ENCODE peak calls at places on chromosome 1, in seven cellular contexts. O is pancreas, S is fibroblast of lung, U is HCT116, D is lung, C is left ventricle myocardium inferior, T is upper lobe of left lung. F is an unnamed sample.

GRCh38 chr1:78441921-78442320 is 48.9 kb upstream of the PTGFR start:
- DNase-seq in O (no peak), C (no peak), D (no peak), U (no peak), T (no peak), S (no peak), F (no peak)

GRCh38 chr1:90344963-90345730 is 350.2 kb downstream of the ZNF326 start:
- DNase-seq in O (no peak), D (no peak), T (no peak), S (no peak), U (no peak), C (no peak), F (no peak)

GRCh38 chr1:226181996-226182714 is 4.4 kb downstream of the ACBD3 start:
- DNase-seq in S (peak; percentile 57), U (peak; percentile 39), O (no peak), D (peak; percentile 33), C (peak; percentile 53), T (peak; percentile 64), F (peak; percentile 60)

GRCh38 chr1:109379422-109379821 is 18.3 kb downstream of the SORT1 start:
- DNase-seq in T (no peak), D (no peak), C (no peak), U (no peak), O (no peak), S (peak; percentile 64), F (no peak)

GRCh38 chr1:203672354-203672753 is 45.7 kb downstream of the ATP2B4 start:
- DNase-seq in O (peak; percentile 87), S (peak; percentile 89), C (peak; percentile 67), T (no peak), D (no peak), U (no peak), F (no peak)

GRCh38 chr1:7581754-7582264 is 189.3 kb upstream of the VAMP3 start:
- DNase-seq in O (peak; percentile 25), D (no peak), S (no peak), C (no peak), U (no peak), T (no peak), F (no peak)

GRCh38 chr1:31238986-31239613 is 587 bp downstream of the NKAIN1 start:
- DNase-seq in O (peak; percentile 58), S (peak; percentile 14), U (no peak), T (no peak), D (no peak), C (no peak), F (no peak)

GRCh38 chr1:20281801-20282200 is 8.9 kb upstream of the VWA5B1 start:
- DNase-seq in S (peak; percentile 31), U (no peak), C (no peak), T (no peak), O (no peak), D (no peak), F (peak; percentile 56)

GRCh38 chr1:182622795-182623528 is 18.8 kb upstream of the RGS16 start:
- DNase-seq in S (no peak), O (no peak), U (no peak), C (no peak), T (no peak), D (no peak), F (no peak)

GRCh38 chr1:171740356-171740863 is 1.5 kb downstream of the VAMP4 start:
- DNase-seq in D (no peak), U (no peak), S (no peak), T (no peak), C (no peak), O (no peak), F (no peak)

GRCh38 chr1:91742848-91743292 is 143.1 kb downstream of the TGFBR3 start:
- DNase-seq in T (no peak), U (no peak), O (no peak), S (peak; percentile 70), D (no peak), C (peak; percentile 34), F (no peak)

GRCh38 chr1:58628987-58629598 is 52.0 kb upstream of the TACSTD2 start:
- DNase-seq in T (no peak), C (no peak), S (no peak), O (no peak), D (no peak), U (no peak), F (peak; percentile 89)

GRCh38 chr1:44616991-44617702 is 57.1 kb downstream of the TMEM53 start:
- DNase-seq in T (no peak), C (no peak), U (no peak), D (no peak), O (peak; percentile 69), S (peak; percentile 27), F (no peak)

DNA sequence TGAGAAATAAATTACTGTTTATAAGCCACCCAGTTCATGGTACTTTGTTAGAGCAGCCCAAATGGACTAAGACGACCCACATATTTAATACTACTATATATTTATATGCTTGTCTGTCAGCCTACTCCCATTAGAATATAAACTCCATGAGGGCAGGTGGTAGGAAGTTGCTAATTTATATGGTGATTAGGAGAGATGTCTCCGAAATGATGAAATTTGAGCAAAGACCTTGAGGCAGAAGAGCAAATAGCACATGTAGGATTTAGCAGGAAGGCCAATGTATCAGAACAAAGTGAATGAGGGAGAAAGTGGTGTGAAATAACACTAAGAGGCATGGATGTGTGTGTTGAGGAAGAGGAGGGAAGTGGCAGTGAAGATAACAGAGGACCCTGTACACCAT is 10.6 kb upstream of the SLFNL1 start:
- DNase-seq in D (no peak), O (no peak), U (no peak), T (no peak), S (no peak), C (no peak), F (no peak)
- H3K36me3 ChIP-seq in D (peaks cover 21% of the 10 kb centered on the region), O (peaks cover 55% of the 10 kb centered on the region), U (peaks cover 23% of the 10 kb centered on the region), T (peaks cover 20% of the 10 kb centered on the region), S (peaks cover 4% of the 10 kb centered on the region), C (peaks cover 86% of the 10 kb centered on the region), F (peaks cover 8% of the 10 kb centered on the region)

GRCh38 chr1:167011560-167012191 is 22.6 kb downstream of the MAEL start:
- DNase-seq in D (no peak), O (no peak), S (no peak), T (no peak), U (no peak), C (no peak), F (no peak)
- H3K4me1 ChIP-seq in D (no peaks in the 10 kb centered on the region), O (no peaks in the 10 kb centered on the region), S (no peaks in the 10 kb centered on the region), T (no peaks in the 10 kb centered on the region), U (no peaks in the 10 kb centered on the region), C (no peaks in the 10 kb centered on the region), F (no peaks in the 10 kb centered on the region)

GRCh38 chr1:180584869-180585268 is 26.1 kb downstream of the OVAAL start:
- DNase-seq in S (no peak), C (no peak), U (no peak), T (no peak), D (no peak), O (no peak), F (no peak)
- H3K27ac ChIP-seq in S (no peak overlapping the region), C (no peak overlapping the region), U (no peak overlapping the region), T (no peak overlapping the region), D (no peak overlapping the region), O (peak overlapping the region; percentile 74), F (no peak overlapping the region)

DNA sequence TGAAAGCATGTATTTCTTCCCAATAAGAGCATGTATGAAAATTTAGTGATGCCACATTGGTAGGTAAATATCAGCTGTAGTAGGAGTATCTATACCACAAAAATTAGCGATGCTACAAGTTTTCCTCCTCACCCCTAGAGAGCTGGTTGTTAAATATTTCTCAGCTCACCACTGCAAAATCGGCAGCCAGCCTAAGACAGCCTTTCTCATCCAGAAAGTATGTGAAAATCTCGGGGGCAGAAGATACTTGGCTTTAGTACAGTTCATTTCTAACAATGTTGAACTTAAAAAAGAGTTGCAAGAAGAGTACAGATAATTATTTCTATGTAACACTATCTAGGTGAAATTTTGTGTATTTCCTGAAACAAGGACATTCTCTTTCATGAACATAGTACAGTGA is 235.3 kb downstream of the TPR start:
- DNase-seq in C (no peak), O (no peak), S (peak; percentile 4), T (no peak), U (no peak), D (no peak), F (no peak)
- H3K36me3 ChIP-seq in C (peaks cover 14% of the 10 kb centered on the region), O (no peaks in the 10 kb centered on the region), S (no peaks in the 10 kb centered on the region), T (no peaks in the 10 kb centered on the region), U (no peaks in the 10 kb centered on the region), D (no peaks in the 10 kb centered on the region), F (no peaks in the 10 kb centered on the region)

DNA sequence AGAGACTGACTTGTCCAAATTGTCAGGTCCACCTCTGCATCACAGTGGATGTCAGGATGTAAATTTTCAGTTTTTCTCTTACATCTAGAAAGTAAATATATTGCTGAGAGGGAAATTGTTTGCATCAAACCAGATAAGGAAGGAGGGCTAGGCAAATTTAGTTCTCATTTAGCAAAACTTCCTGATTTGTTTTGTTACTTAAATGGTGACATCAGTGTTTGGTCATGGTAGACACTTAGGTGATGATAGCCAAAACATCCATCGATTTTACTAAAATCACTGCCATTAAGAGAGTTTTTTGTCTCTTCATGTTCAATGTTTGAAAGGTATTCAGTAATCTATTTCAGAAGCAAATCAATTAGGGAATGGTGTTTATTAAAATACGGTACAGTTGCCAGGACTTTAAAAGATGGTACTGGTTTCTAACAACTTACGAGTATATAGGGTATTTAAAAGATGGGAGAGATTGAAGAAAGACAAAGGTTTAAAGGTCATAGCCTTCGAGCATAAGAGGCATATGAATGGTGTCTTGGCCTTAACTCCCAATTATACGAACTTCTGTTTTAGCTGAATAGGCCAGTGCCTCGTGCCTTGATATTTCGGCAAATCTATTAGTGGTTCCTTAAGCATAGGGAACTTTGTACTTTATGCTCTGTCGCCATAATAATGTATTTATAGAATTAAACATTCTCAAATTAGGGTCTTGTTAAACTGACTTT is 3.0 kb downstream of the IER5 start:
- DNase-seq in S (no peak), D (no peak), O (no peak), T (no peak), U (no peak), C (no peak), F (no peak)
- H3K4me1 ChIP-seq in S (peaks cover 29% of the 10 kb centered on the region), D (peaks cover 12% of the 10 kb centered on the region), O (peaks cover 5% of the 10 kb centered on the region), T (peaks cover 53% of the 10 kb centered on the region), U (peaks cover 32% of the 10 kb centered on the region), C (peaks cover 82% of the 10 kb centered on the region), F (peaks cover 51% of the 10 kb centered on the region)